ENCODE peak calls at places on chromosome 16, in seven cellular contexts. X, J, Y, B, O, L and Z are unnamed samples.
A peak's percentile ranks its signal among the peaks of the same experiment; 100 is the strongest.

GRCh38 chr16:86027366-86028126 is 128.6 kb downstream of the IRF8 start:
- DNase-seq in B (no peak), O (no peak), Y (no peak), J (no peak), X (no peak), L (no peak), Z (no peak)

GRCh38 chr16:89537549-89537925 is 22.9 kb upstream of the RPL13 start:
- DNase-seq in X (no peak), L (no peak), B (no peak), Y (no peak), O (no peak), J (no peak), Z (no peak)

GRCh38 chr16:48274476-48274875 is 27.1 kb upstream of the ABCC11 start:
- DNase-seq in J (no peak), X (no peak), Y (no peak), B (no peak), O (no peak), L (no peak), Z (no peak)

GRCh38 chr16:48409839-48410610 is 24.8 kb upstream of the SIAH1 start:
- DNase-seq in B (peak; percentile 49), J (no peak), O (peak; percentile 53), X (peak; percentile 95), Y (peak; percentile 24), L (no peak), Z (no peak)

GRCh38 chr16:2529061-2529931 is 1.9 kb downstream of the CEMP1 start:
- DNase-seq in J (peak; percentile 53), X (no peak), Y (no peak), O (no peak), L (peak; percentile 18), B (no peak), Z (peak; percentile 80)

GRCh38 chr16:88132836-88133506 is 181.7 kb downstream of the BANP start:
- DNase-seq in L (no peak), X (no peak), O (no peak), Y (no peak), J (no peak), B (peak; percentile 38), Z (no peak)

GRCh38 chr16:69613283-69614154 is 47.8 kb downstream of the NFAT5 start:
- DNase-seq in X (no peak), O (no peak), Y (no peak), B (no peak), J (no peak), L (no peak), Z (no peak)

GRCh38 chr16:53745753-53746258 is 41.9 kb downstream of the FTO start:
- DNase-seq in X (no peak), O (no peak), B (no peak), L (no peak), Y (no peak), J (no peak), Z (peak; percentile 18)

GRCh38 chr16:64846966-64847365 is 274.9 kb downstream of the CDH11 start:
- DNase-seq in B (no peak), L (no peak), O (no peak), X (no peak), J (no peak), Y (no peak), Z (no peak)

GRCh38 chr16:10959161-10959560 is 14.8 kb downstream of the CLEC16A start:
- DNase-seq in Y (no peak), J (no peak), B (no peak), O (no peak), L (no peak), X (no peak), Z (no peak)

GRCh38 chr16:47523342-47524006 is 62.3 kb downstream of the PHKB start:
- DNase-seq in X (no peak), Y (no peak), J (no peak), B (no peak), O (no peak), L (no peak), Z (no peak)

GRCh38 chr16:73053379-73054130 is 5.6 kb upstream of the ZFHX3 start:
- DNase-seq in J (no peak), X (peak; percentile 73), L (no peak), Y (no peak), O (no peak), B (no peak), Z (peak; percentile 57)

GRCh38 chr16:2428051-2428786 is 1.0 kb upstream of the CCNF start:
- DNase-seq in X (no peak), J (no peak), O (peak; percentile 40), B (no peak), L (peak; percentile 33), Y (no peak), Z (peak; percentile 71)

GRCh38 chr16:85422124-85422373 is 191.1 kb upstream of the GSE1 start:
- DNase-seq in Y (no peak), J (no peak), X (no peak), L (no peak), O (no peak), B (no peak), Z (peak; percentile 83)

GRCh38 chr16:21937387-21937829 is 15.8 kb upstream of the UQCRC2 start:
- DNase-seq in L (no peak), B (no peak), J (no peak), X (no peak), O (no peak), Y (no peak), Z (no peak)

GRCh38 chr16:89046491-89046890 is 47.2 kb upstream of the ACSF3 start:
- DNase-seq in L (no peak), Y (no peak), X (no peak), B (peak; percentile 24), O (no peak), J (no peak), Z (no peak)

GRCh38 chr16:86772671-86773338 is 194.5 kb downstream of the FOXL1 start:
- DNase-seq in L (no peak), X (peak; percentile 78), O (no peak), J (no peak), Y (peak; percentile 73), B (no peak), Z (peak; percentile 63)

GRCh38 chr16:72877374-72878028 is 170.4 kb downstream of the ZFHX3 start:
- DNase-seq in J (no peak), Y (no peak), O (no peak), X (peak; percentile 89), B (no peak), L (no peak), Z (no peak)

GRCh38 chr16:53985865-53986264 is 281.9 kb downstream of the FTO start:
- DNase-seq in Y (no peak), L (no peak), B (no peak), X (no peak), J (no peak), O (no peak), Z (no peak)

GRCh38 chr16:49643429-49644142 is 212.3 kb downstream of the ZNF423 start:
- DNase-seq in Y (no peak), L (no peak), X (peak; percentile 92), J (peak; percentile 64), O (no peak), B (no peak), Z (peak; percentile 37)

GRCh38 chr16:19115148-19116021 is 1.6 kb downstream of the ITPRIPL2 start:
- DNase-seq in Y (no peak), B (no peak), L (peak; percentile 25), O (no peak), J (no peak), X (no peak), Z (peak; percentile 88)

GRCh38 chr16:50446861-50447260 is 78.1 kb upstream of the BRD7 start:
- DNase-seq in Y (no peak), L (no peak), O (no peak), X (no peak), J (no peak), B (no peak), Z (no peak)

GRCh38 chr16:3562914-3563480 is 14.2 kb downstream of the NLRC3 start:
- DNase-seq in L (no peak), X (no peak), Y (no peak), B (no peak), O (no peak), J (no peak), Z (no peak)

GRCh38 chr16:17377360-17378324 is 93.1 kb downstream of the XYLT1 start:
- DNase-seq in Y (no peak), J (no peak), O (no peak), L (no peak), B (no peak), X (no peak), Z (no peak)

GRCh38 chr16:54284319-54284930 is 2.2 kb downstream of the IRX3 start:
- DNase-seq in Y (no peak), B (no peak), X (no peak), L (no peak), J (no peak), O (peak; percentile 58), Z (peak; percentile 81)

GRCh38 chr16:15857779-15858560 is 1.1 kb upstream of the MYH11 start:
- DNase-seq in J (peak; percentile 85), O (peak; percentile 27), X (peak; percentile 22), B (no peak), L (peak; percentile 49), Y (peak; percentile 68), Z (peak; percentile 90)

GRCh38 chr16:84543931-84544776 is 39.7 kb upstream of the MEAK7 start:
- DNase-seq in B (no peak), X (no peak), J (no peak), Y (no peak), O (no peak), L (no peak), Z (no peak)

GRCh38 chr16:86011532-86011931 is 112.6 kb downstream of the IRF8 start:
- DNase-seq in J (no peak), L (no peak), O (no peak), Y (no peak), X (no peak), B (no peak), Z (no peak)

GRCh38 chr16:17159616-17160015 is 311.1 kb downstream of the XYLT1 start:
- DNase-seq in J (no peak), O (no peak), X (no peak), B (no peak), Y (no peak), L (no peak), Z (peak; percentile 24)

GRCh38 chr16:4886151-4886550 is 38.9 kb downstream of the UBN1 start:
- DNase-seq in O (no peak), B (no peak), L (no peak), Y (no peak), J (no peak), X (no peak), Z (no peak)
- H3K36me3 ChIP-seq in O (peaks cover 95% of the 10 kb centered on the region), B (peaks cover 100% of the 10 kb centered on the region), L (peaks cover 51% of the 10 kb centered on the region), Y (peaks cover 30% of the 10 kb centered on the region), J (no peaks in the 10 kb centered on the region), X (peaks cover 44% of the 10 kb centered on the region), Z (peaks cover 42% of the 10 kb centered on the region)

GRCh38 chr16:57882206-57882605 is 79.9 kb upstream of the KIFC3 start:
- DNase-seq in Y (no peak), J (no peak), X (no peak), B (no peak), L (no peak), O (no peak), Z (no peak)
- H3K27me3 ChIP-seq in Y (peaks cover 38% of the 10 kb centered on the region), J (peaks cover 2% of the 10 kb centered on the region), X (peaks cover 7% of the 10 kb centered on the region), B (peaks cover 26% of the 10 kb centered on the region), L (peaks cover 57% of the 10 kb centered on the region), O (no peaks in the 10 kb centered on the region), Z (no peaks in the 10 kb centered on the region)

GRCh38 chr16:12459401-12459791 is 344.3 kb downstream of the CPPED1 start:
- DNase-seq in Y (no peak), J (peak; percentile 88), B (peak; percentile 80), O (peak; percentile 28), L (peak; percentile 29), X (no peak), Z (no peak)
- H3K4me3 ChIP-seq in Y (no peak overlapping the region), J (no peak overlapping the region), B (no peak overlapping the region), O (no peak overlapping the region), L (no peak overlapping the region), X (no peak overlapping the region), Z (no peak overlapping the region)

GRCh38 chr16:56204836-56205235 is 13.5 kb downstream of the GNAO1 start:
- DNase-seq in O (no peak), L (no peak), X (no peak), B (no peak), Y (no peak), J (no peak), Z (no peak)
- H3K36me3 ChIP-seq in O (no peaks in the 10 kb centered on the region), L (no peaks in the 10 kb centered on the region), X (no peaks in the 10 kb centered on the region), B (no peaks in the 10 kb centered on the region), Y (no peaks in the 10 kb centered on the region), J (no peaks in the 10 kb centered on the region), Z (no peaks in the 10 kb centered on the region)

GRCh38 chr16:29774730-29775129 is 3.3 kb upstream of the ZG16 start:
- DNase-seq in X (no peak), Y (no peak), O (no peak), L (no peak), B (no peak), J (no peak), Z (no peak)
- H3K27me3 ChIP-seq in X (no peaks in the 10 kb centered on the region), Y (no peaks in the 10 kb centered on the region), O (no peaks in the 10 kb centered on the region), L (peaks cover 2% of the 10 kb centered on the region), B (no peaks in the 10 kb centered on the region), J (no peaks in the 10 kb centered on the region), Z (peaks cover 2% of the 10 kb centered on the region)